ENCODE peak calls at places on chromosomes 12 and 14, in seven cellular contexts. X is ovary, Q is GM23338, R is lower lobe of right lung, D is HCT116, W is fibroblast of pulmonary artery, K is mucosa of descending colon. A is an unnamed sample.
A peak's percentile ranks its signal among the peaks of the same experiment; 100 is the strongest.

GRCh38 chr12:112590281-112590680 is 171.5 kb downstream of the PTPN11 start:
- DNase-seq in X (no peak), Q (peak; percentile 87), R (no peak), D (no peak), W (no peak), K (no peak), A (no peak)

GRCh38 chr12:23816394-23816851 is 133.0 kb downstream of the SOX5 start:
- DNase-seq in X (no peak), Q (peak; percentile 91), R (no peak), D (no peak), W (no peak), K (no peak), A (no peak)

GRCh38 chr12:106051853-106052531 is 86.8 kb downstream of the NUAK1 start:
- DNase-seq in X (no peak), Q (no peak), R (no peak), D (no peak), W (no peak), K (no peak), A (peak; percentile 45)

GRCh38 chr12:107057071-107057834 is 36.1 kb downstream of the CRY1 start:
- DNase-seq in X (no peak), Q (no peak), R (no peak), D (no peak), W (peak; percentile 49), K (no peak), A (peak; percentile 49)

GRCh38 chr14:68539311-68539737 is 253.5 kb downstream of the ZFP36L1 start:
- DNase-seq in X (no peak), Q (peak; percentile 10), R (no peak), D (no peak), W (no peak), K (no peak), A (no peak)

GRCh38 chr12:69028941-69029729 is 96.2 kb upstream of the CPM start:
- DNase-seq in X (no peak), Q (no peak), R (no peak), D (no peak), W (peak; percentile 21), K (no peak), A (peak; percentile 23)

GRCh38 chr12:87201598-87201997 is 827.6 kb downstream of the C12orf50 start:
- DNase-seq in X (no peak), Q (no peak), R (no peak), D (no peak), W (peak; percentile 39), K (no peak), A (no peak)

GRCh38 chr14:56580317-56580711 is 716 bp downstream of the TMEM260 start:
- DNase-seq in X (no peak), Q (no peak), R (no peak), D (no peak), W (no peak), K (no peak), A (no peak)

GRCh38 chr12:88566430-88566829 is 13.8 kb downstream of the KITLG start:
- DNase-seq in X (no peak), Q (no peak), R (no peak), D (no peak), W (peak; percentile 55), K (no peak), A (no peak)

GRCh38 chr12:89497467-89497866 is 27.1 kb downstream of the GALNT4 start:
- DNase-seq in X (no peak), Q (no peak), R (no peak), D (no peak), W (no peak), K (no peak), A (no peak)

GRCh38 chr12:109615556-109616229 is 42.1 kb downstream of the MVK start:
- DNase-seq in X (no peak), Q (no peak), R (no peak), D (no peak), W (no peak), K (no peak), A (no peak)

GRCh38 chr12:46159239-46159901 is 109.5 kb downstream of the SLC38A1 start:
- DNase-seq in X (no peak), Q (no peak), R (no peak), D (no peak), W (no peak), K (no peak), A (no peak)

GRCh38 chr12:98840325-98840724 is 195.2 kb downstream of the APAF1 start:
- DNase-seq in X (no peak), Q (no peak), R (no peak), D (no peak), W (no peak), K (no peak), A (no peak)

DNA sequence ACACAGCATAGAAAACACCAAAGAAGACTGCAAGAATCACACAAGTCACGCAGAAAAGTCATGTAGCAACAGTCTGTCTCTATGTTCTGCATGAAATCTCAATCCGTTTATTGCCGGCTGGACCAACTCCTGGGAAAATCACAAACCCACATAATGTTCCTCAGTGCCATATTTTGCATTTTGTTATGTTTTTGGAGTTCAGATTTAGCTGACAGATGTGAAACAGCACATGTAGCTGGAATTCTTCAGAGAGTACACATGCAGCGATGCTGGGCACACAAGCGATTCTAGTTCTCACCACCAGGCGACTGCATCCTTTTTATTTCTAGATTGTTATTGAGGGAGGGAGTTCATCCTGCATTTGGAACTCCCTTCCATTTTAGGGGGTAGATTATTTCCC is 193.2 kb downstream of the APAF1 start:
- DNase-seq in X (no peak), Q (peak; percentile 50), R (no peak), D (no peak), W (peak; percentile 2), K (no peak), A (peak; percentile 65)
- TF ChIP-seq CTCF in X (no peak), Q (peak; percentile 16), R (peak; percentile 7), D (no peak), W (peak; percentile 37), K (no peak), A (peak; percentile 53)

DNA sequence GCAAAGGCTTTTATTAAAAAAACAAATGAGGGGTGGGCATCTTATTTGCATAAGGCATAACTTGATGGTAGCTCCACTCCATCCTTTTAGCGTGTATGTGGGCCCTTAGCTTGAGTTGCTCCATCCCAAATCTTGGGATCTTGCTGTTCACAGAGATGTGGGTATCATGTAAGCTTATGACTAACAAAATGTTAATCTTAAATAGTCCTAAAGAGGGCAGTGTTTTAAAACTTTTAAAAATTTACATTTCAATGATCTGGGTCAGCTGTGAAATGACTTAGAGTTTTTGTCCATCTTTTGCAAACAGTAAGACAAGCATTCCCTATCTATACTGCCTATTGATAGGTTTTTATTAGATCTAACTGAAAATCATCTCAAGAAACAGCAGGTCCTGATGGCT is 86.0 kb downstream of the SLCO1A2 start:
- DNase-seq in X (no peak), Q (peak; percentile 50), R (no peak), D (no peak), W (peak; percentile 15), K (no peak), A (peak; percentile 1)
- TF ChIP-seq CTCF in X (no peak), Q (no peak), R (no peak), D (peak; percentile 17), W (no peak), K (no peak), A (no peak)

DNA sequence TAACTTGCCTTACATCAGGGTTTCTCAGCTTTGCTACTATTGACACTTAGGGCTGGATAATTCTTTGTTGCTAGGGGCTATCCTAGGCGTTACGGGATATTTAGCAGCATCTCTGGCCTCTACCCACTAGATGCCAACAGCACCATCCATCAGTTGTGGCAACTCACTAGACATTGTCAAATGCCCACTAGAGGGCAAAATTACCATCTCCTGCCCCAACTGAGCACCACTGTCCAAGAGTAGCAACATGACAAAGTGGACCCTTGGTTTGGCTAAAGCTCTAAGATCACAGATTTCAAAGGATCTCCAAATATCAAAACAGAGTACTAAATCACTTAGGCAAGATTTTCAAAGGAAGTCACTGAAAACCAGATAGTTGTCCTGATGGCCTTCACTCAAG is 251.7 kb upstream of the TBX3 start:
- DNase-seq in X (no peak), Q (peak; percentile 16), R (no peak), D (no peak), W (no peak), K (no peak), A (no peak)
- TF ChIP-seq CTCF in X (no peak), Q (peak; percentile 55), R (no peak), D (peak; percentile 40), W (peak; percentile 13), K (no peak), A (peak; percentile 8)

GRCh38 chr12:56255671-56256070 is 2.5 kb downstream of the ANKRD52 start:
- DNase-seq in X (no peak), Q (no peak), R (no peak), D (no peak), W (no peak), K (no peak), A (no peak)

GRCh38 chr12:56257071-56257470 is 1.1 kb downstream of the ANKRD52 start:
- DNase-seq in X (no peak), Q (peak; percentile 43), R (no peak), D (no peak), W (no peak), K (no peak), A (no peak)

GRCh38 chr12:56257491-56258067 is 605 bp downstream of the ANKRD52 start:
- DNase-seq in X (no peak), Q (peak; percentile 87), R (no peak), D (no peak), W (no peak), K (no peak), A (no peak)

GRCh38 chr12:56258068-56258819 is at the start of gene ANKRD52:
- DNase-seq in X (peak; percentile 75), Q (peak; percentile 87), R (peak; percentile 83), D (no peak), W (peak; percentile 70), K (peak; percentile 80), A (peak; percentile 83)

DNA sequence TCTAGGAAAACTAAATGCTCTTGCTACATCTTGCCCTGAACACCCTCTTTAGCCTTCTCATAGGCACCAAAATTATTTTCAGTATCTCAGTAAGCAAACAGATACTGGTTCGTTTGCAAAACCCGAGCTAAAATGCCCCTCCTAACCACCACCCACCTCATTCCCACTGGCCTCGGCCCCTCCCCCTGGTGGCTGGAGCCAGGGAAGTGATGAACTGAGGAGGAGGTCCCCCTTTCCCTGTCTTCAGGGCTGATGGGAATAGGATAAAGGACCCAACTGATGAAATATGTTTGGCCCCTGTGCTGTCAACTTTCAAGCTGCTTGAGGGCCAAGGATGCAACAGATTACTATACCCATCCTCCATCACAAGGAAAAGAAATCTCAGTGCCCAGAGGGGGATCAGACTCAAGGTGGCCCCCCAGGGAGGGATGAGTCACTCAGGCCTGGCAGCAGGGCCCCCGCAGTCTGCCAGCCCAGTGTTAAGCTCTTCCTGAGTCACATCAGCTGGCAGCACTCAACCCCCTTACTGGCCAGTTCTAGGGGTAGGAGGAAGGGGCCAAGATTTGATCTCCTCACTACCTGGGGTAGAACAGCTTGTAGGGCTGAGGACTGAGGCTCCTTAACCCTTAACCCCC is 1.7 kb downstream of the ANKRD52 start:
- DNase-seq in X (no peak), Q (peak; percentile 40), R (no peak), D (no peak), W (peak; percentile 33), K (no peak), A (peak; percentile 46)
- TF ChIP-seq CTCF in X (no peak), Q (peak; percentile 22), R (no peak), D (no peak), W (peak; percentile 21), K (no peak), A (peak; percentile 17)

DNA sequence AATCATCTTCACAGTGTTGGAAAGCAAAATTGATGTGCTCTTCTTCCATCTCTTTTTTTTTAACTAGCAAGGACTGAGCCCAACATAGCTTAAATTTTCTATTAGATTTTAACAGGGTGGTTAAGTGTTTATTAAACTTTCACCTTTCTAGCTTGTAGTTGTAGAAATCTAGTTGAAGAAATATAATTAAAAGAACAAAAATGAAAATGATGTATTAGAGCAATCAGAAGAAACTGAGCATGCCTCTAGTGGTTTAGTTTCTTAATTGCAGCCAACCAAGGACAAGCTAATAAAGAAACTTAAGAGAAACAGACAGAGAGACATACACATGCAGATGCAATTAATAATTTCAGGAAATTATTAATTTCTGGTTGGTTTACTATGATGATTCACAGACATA is 673.0 kb upstream of the LMO3 start:
- DNase-seq in X (no peak), Q (peak; percentile 26), R (no peak), D (no peak), W (no peak), K (no peak), A (no peak)
- TF ChIP-seq CTCF in X (no peak), Q (no peak), R (no peak), D (no peak), W (no peak), K (no peak), A (no peak)